ENCODE peak calls at places on chromosomes 11 and 22, in four cellular contexts. One of them, this sample, is unnamed.

GRCh38 chr11:119366690-119367620 is 14.5 kb downstream of the USP2 start:
- DNase-seq in tibial artery: peak; percentile 51
- DNase-seq in lower leg skin: no peak
- DNase-seq in heart left ventricle: peak; percentile 40
- DNase-seq in this sample: no peak

GRCh38 chr11:69138265-69138664 is 17.5 kb upstream of the SMIM38 start:
- DNase-seq in tibial artery: peak; percentile 28
- DNase-seq in lower leg skin: no peak
- DNase-seq in heart left ventricle: no peak
- DNase-seq in this sample: peak; percentile 25

GRCh38 chr11:126824035-126824607 is 176.4 kb downstream of the KIRREL3 start:
- DNase-seq in tibial artery: no peak
- DNase-seq in lower leg skin: no peak
- DNase-seq in heart left ventricle: no peak
- DNase-seq in this sample: no peak

GRCh38 chr11:111923351-111923788 is 4.7 kb downstream of the C11orf52 start:
- DNase-seq in tibial artery: no peak
- DNase-seq in lower leg skin: no peak
- DNase-seq in heart left ventricle: no peak
- DNase-seq in this sample: no peak

GRCh38 chr11:132058211-132058772 is 687.9 kb downstream of the NTM start:
- DNase-seq in tibial artery: no peak
- DNase-seq in lower leg skin: no peak
- DNase-seq in heart left ventricle: peak; percentile 40
- DNase-seq in this sample: no peak

GRCh38 chr11:92601048-92601447 is 368.4 kb upstream of the MTNR1B start:
- DNase-seq in tibial artery: no peak
- DNase-seq in lower leg skin: no peak
- DNase-seq in heart left ventricle: no peak
- DNase-seq in this sample: no peak

GRCh38 chr11:8728566-8728965 is 46.0 kb downstream of the RPL27A start:
- DNase-seq in tibial artery: no peak
- DNase-seq in lower leg skin: no peak
- DNase-seq in heart left ventricle: no peak
- DNase-seq in this sample: no peak

GRCh38 chr11:107769189-107769588 is 57.3 kb upstream of the SLN start:
- DNase-seq in tibial artery: no peak
- DNase-seq in lower leg skin: no peak
- DNase-seq in heart left ventricle: no peak
- DNase-seq in this sample: no peak

GRCh38 chr11:112507281-112507680 is 246.6 kb upstream of the PLET1 start:
- DNase-seq in tibial artery: no peak
- DNase-seq in lower leg skin: no peak
- DNase-seq in heart left ventricle: no peak
- DNase-seq in this sample: no peak

GRCh38 chr22:17115311-17115710 is 5.8 kb downstream of the TMEM121B start:
- DNase-seq in tibial artery: no peak
- DNase-seq in lower leg skin: no peak
- DNase-seq in heart left ventricle: no peak
- DNase-seq in this sample: no peak

GRCh38 chr11:91100432-91100831 is 877.6 kb upstream of the CHORDC1 start:
- DNase-seq in tibial artery: no peak
- DNase-seq in lower leg skin: no peak
- DNase-seq in heart left ventricle: no peak
- DNase-seq in this sample: no peak

GRCh38 chr22:41410311-41410751 is 28.6 kb downstream of the TEF start:
- DNase-seq in tibial artery: peak; percentile 94
- DNase-seq in lower leg skin: no peak
- DNase-seq in heart left ventricle: peak; percentile 75
- DNase-seq in this sample: no peak

GRCh38 chr22:23013612-23014011 is 56.7 kb upstream of the GNAZ start:
- DNase-seq in tibial artery: no peak
- DNase-seq in lower leg skin: peak; percentile 52
- DNase-seq in heart left ventricle: no peak
- DNase-seq in this sample: no peak

GRCh38 chr11:118153516-118153915 is 893 bp upstream of the SCN4B start:
- DNase-seq in tibial artery: no peak
- DNase-seq in lower leg skin: no peak
- DNase-seq in heart left ventricle: peak; percentile 43
- DNase-seq in this sample: no peak
- H3K4me3 ChIP-seq in tibial artery: peak overlapping the region; percentile 60
- H3K4me3 ChIP-seq in lower leg skin: no peak overlapping the region
- H3K4me3 ChIP-seq in heart left ventricle: peak overlapping the region; percentile 61
- H3K4me3 ChIP-seq in this sample: peak overlapping the region; percentile 53

DNA sequence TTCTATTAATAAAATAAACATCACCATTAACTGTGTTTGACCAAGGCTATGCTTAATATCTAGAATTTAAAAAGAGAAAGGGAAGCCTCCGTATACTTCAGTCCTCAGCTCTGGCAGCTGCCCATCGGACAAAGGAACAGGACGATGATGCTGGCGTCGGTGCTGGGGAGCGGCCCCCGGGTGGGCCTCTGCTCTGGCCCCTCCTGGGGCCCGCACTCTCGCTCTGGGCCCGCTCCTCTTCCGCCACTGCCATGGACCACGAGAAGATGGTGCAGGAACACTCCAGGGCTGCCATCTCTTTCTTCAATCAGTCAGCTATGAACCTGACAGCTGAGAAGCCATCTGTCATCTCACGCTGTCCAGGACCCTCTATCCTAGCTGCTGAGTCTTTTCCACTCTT is 25.3 kb downstream of the PDHX start:
- DNase-seq in tibial artery: no peak
- DNase-seq in lower leg skin: no peak
- DNase-seq in heart left ventricle: no peak
- DNase-seq in this sample: no peak
- TF ChIP-seq CTCF in tibial artery: no peak
- TF ChIP-seq CTCF in lower leg skin: no peak
- TF ChIP-seq CTCF in heart left ventricle: no peak
- TF ChIP-seq CTCF in this sample: no peak

GRCh38 chr11:114063149-114063828 is 3.8 kb downstream of the ZBTB16 start:
- DNase-seq in tibial artery: no peak
- DNase-seq in lower leg skin: peak; percentile 87
- DNase-seq in heart left ventricle: no peak
- DNase-seq in this sample: no peak
- H3K4me3 ChIP-seq in tibial artery: peak overlapping the region; percentile 94
- H3K4me3 ChIP-seq in lower leg skin: no peak overlapping the region
- H3K4me3 ChIP-seq in heart left ventricle: no peak overlapping the region
- H3K4me3 ChIP-seq in this sample: no peak overlapping the region

GRCh38 chr11:34356130-34356529 is 1.7 kb downstream of the ABTB2 start:
- DNase-seq in tibial artery: no peak
- DNase-seq in lower leg skin: no peak
- DNase-seq in heart left ventricle: no peak
- DNase-seq in this sample: no peak
- TF ChIP-seq CTCF in tibial artery: no peak
- TF ChIP-seq CTCF in lower leg skin: no peak
- TF ChIP-seq CTCF in heart left ventricle: no peak
- TF ChIP-seq CTCF in this sample: no peak

GRCh38 chr22:49724030-49724892 is 103.4 kb downstream of the BRD1 start:
- DNase-seq in tibial artery: peak; percentile 49
- DNase-seq in lower leg skin: peak; percentile 76
- DNase-seq in heart left ventricle: no peak
- DNase-seq in this sample: no peak
- H3K4me3 ChIP-seq in tibial artery: peak overlapping the region; percentile 24
- H3K4me3 ChIP-seq in lower leg skin: no peak overlapping the region
- H3K4me3 ChIP-seq in heart left ventricle: peak overlapping the region; percentile 55
- H3K4me3 ChIP-seq in this sample: no peak overlapping the region

GRCh38 chr11:134837166-134837886 is 425.3 kb upstream of the B3GAT1 start:
- DNase-seq in tibial artery: no peak
- DNase-seq in lower leg skin: peak; percentile 60
- DNase-seq in heart left ventricle: no peak
- DNase-seq in this sample: no peak
- TF ChIP-seq CTCF in tibial artery: no peak
- TF ChIP-seq CTCF in lower leg skin: no peak
- TF ChIP-seq CTCF in heart left ventricle: no peak
- TF ChIP-seq CTCF in this sample: no peak

DNA sequence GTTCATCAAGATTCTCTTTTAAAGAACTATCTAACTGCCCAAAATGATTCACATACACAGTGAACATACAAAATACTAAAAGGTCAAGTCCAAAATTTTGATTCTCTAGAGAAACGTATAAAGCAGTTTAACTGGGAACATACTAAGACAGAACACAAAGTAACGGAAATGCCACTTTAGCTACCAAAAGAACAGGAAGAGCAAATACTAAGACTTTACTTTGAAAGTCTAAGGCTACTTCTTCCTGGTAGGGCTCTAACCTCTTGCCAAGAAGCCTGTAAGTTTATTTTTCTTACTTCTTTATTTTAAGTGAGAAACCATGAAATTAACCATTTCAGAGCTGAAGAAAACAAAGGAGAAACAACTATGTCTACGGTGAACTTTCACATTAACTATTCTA is 6.2 kb downstream of the PICALM start:
- DNase-seq in tibial artery: no peak
- DNase-seq in lower leg skin: no peak
- DNase-seq in heart left ventricle: no peak
- DNase-seq in this sample: no peak
- H3K4me3 ChIP-seq in tibial artery: peak overlapping the region; percentile 16
- H3K4me3 ChIP-seq in lower leg skin: no peak overlapping the region
- H3K4me3 ChIP-seq in heart left ventricle: peak overlapping the region; percentile 88
- H3K4me3 ChIP-seq in this sample: no peak overlapping the region

GRCh38 chr22:45208993-45209838 is 31.5 kb downstream of the KIAA0930 start:
- DNase-seq in tibial artery: peak; percentile 76
- DNase-seq in lower leg skin: no peak
- DNase-seq in heart left ventricle: no peak
- DNase-seq in this sample: peak; percentile 77
- TF ChIP-seq CTCF in tibial artery: peak; percentile 45
- TF ChIP-seq CTCF in lower leg skin: no peak
- TF ChIP-seq CTCF in heart left ventricle: peak; percentile 62
- TF ChIP-seq CTCF in this sample: peak; percentile 83

GRCh38 chr11:2445107-2445947 is 519 bp downstream of the KCNQ1 start:
- DNase-seq in tibial artery: peak; percentile 55
- DNase-seq in lower leg skin: no peak
- DNase-seq in heart left ventricle: peak; percentile 70
- DNase-seq in this sample: no peak

GRCh38 chr11:2442554-2442953 is 1.8 kb downstream of the TRPM5 start:
- DNase-seq in tibial artery: no peak
- DNase-seq in lower leg skin: no peak
- DNase-seq in heart left ventricle: no peak
- DNase-seq in this sample: no peak

GRCh38 chr11:2443406-2443805 is 908 bp downstream of the TRPM5 start:
- DNase-seq in tibial artery: peak; percentile 51
- DNase-seq in lower leg skin: no peak
- DNase-seq in heart left ventricle: peak; percentile 53
- DNase-seq in this sample: no peak

GRCh38 chr11:2444301-2445106 is at the start of the genes KCNQ1 and TRPM5:
- DNase-seq in tibial artery: peak; percentile 62
- DNase-seq in lower leg skin: no peak
- DNase-seq in heart left ventricle: peak; percentile 84
- DNase-seq in this sample: no peak

GRCh38 chr11:2443881-2444300 is 423 bp downstream of the TRPM5 start:
- DNase-seq in tibial artery: peak; percentile 63
- DNase-seq in lower leg skin: no peak
- DNase-seq in heart left ventricle: peak; percentile 60
- DNase-seq in this sample: no peak
- H3K4me3 ChIP-seq in tibial artery: no peak overlapping the region
- H3K4me3 ChIP-seq in lower leg skin: no peak overlapping the region
- H3K4me3 ChIP-seq in heart left ventricle: peak overlapping the region; percentile 41
- H3K4me3 ChIP-seq in this sample: no peak overlapping the region

GRCh38 chr11:34654491-34655334 is 33.8 kb downstream of the EHF start:
- DNase-seq in tibial artery: peak; percentile 78
- DNase-seq in lower leg skin: peak; percentile 95
- DNase-seq in heart left ventricle: no peak
- DNase-seq in this sample: no peak

GRCh38 chr11:34653851-34654490 is 33.1 kb downstream of the EHF start:
- DNase-seq in tibial artery: no peak
- DNase-seq in lower leg skin: no peak
- DNase-seq in heart left ventricle: no peak
- DNase-seq in this sample: peak; percentile 80

GRCh38 chr11:34653031-34653430 is 32.1 kb downstream of the EHF start:
- DNase-seq in tibial artery: no peak
- DNase-seq in lower leg skin: no peak
- DNase-seq in heart left ventricle: no peak
- DNase-seq in this sample: no peak

GRCh38 chr11:34656062-34656720 is 35.3 kb downstream of the EHF start:
- DNase-seq in tibial artery: no peak
- DNase-seq in lower leg skin: no peak
- DNase-seq in heart left ventricle: no peak
- DNase-seq in this sample: no peak

DNA sequence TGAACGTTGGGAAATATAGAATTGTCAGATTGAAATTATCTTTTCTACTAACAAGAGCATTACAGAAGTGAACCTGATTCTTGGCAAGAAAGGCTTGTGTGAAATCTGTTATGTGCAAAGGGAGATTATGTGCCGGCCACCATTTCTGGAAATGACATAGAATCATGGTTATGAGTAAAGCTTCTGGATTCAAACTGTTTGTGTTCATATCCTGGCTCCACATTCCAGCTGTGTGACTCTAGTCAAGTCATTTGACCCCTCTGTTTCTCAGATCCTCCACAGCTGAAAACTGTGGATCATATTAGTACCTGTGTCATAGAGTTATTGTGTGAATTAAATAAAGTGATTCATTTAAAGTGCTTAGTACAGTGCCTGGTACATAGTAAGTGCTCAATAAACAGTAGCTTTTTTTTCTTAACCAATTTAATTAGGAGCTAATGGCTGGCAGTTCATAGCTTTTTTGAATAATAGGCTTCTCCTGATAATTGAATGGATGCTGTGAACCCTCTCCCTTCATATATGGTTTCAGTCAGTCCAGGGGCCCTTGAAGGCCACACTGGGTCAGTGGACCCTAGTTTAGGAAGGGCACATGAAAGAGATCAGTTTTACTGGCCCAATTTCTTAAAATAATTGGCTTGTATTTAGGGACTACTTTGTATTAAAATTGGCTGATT is 34.6 kb downstream of the EHF start:
- DNase-seq in tibial artery: no peak
- DNase-seq in lower leg skin: no peak
- DNase-seq in heart left ventricle: no peak
- DNase-seq in this sample: no peak
- TF ChIP-seq CTCF in tibial artery: no peak
- TF ChIP-seq CTCF in lower leg skin: no peak
- TF ChIP-seq CTCF in heart left ventricle: no peak
- TF ChIP-seq CTCF in this sample: no peak